ENCODE peak calls at places on chromosomes 4 and X, in ten cellular contexts. One of them, this sample, is unnamed.
A peak's percentile ranks its signal among the peaks of the same experiment; 100 is the strongest.

GRCh38 chr4:1485280-1485679 is 79.0 kb upstream of the NKX1-1 start:
- DNase-seq in stimulated activated CD4-positive, alpha-beta T cell treated with anti-CD3 and anti-CD28 coated beads, Interleukin-15, amount 100 ng/mL, for 1 hour: no peak
- DNase-seq in thoracic aorta: no peak
- DNase-seq in foreskin fibroblast: no peak
- DNase-seq in stomach: no peak
- DNase-seq in cardiac fibroblast: no peak
- DNase-seq in A549: no peak
- DNase-seq in activated CD4-positive, CD25-positive, alpha-beta regulatory T cell treated with anti-CD3 and anti-CD28 coated beads, Interleukin-2, amount 50 U/mL, for 72 hours: no peak
- DNase-seq in left lung: no peak
- DNase-seq in Caki2: no peak
- DNase-seq in this sample: no peak

GRCh38 chr4:109816082-109816442 is 500 bp downstream of the GAR1 start:
- DNase-seq in stimulated activated CD4-positive, alpha-beta T cell treated with anti-CD3 and anti-CD28 coated beads, Interleukin-15, amount 100 ng/mL, for 1 hour: peak; percentile 30
- DNase-seq in thoracic aorta: no peak
- DNase-seq in foreskin fibroblast: no peak
- DNase-seq in stomach: peak; percentile 26
- DNase-seq in cardiac fibroblast: no peak
- DNase-seq in A549: no peak
- DNase-seq in activated CD4-positive, CD25-positive, alpha-beta regulatory T cell treated with anti-CD3 and anti-CD28 coated beads, Interleukin-2, amount 50 U/mL, for 72 hours: peak; percentile 55
- DNase-seq in left lung: peak; percentile 73
- DNase-seq in Caki2: no peak
- DNase-seq in this sample: peak; percentile 10

GRCh38 chrX:125150231-125150630 is 169.4 kb upstream of the TEX13C start:
- DNase-seq in stimulated activated CD4-positive, alpha-beta T cell treated with anti-CD3 and anti-CD28 coated beads, Interleukin-15, amount 100 ng/mL, for 1 hour: no peak
- DNase-seq in thoracic aorta: no peak
- DNase-seq in foreskin fibroblast: no peak
- DNase-seq in stomach: no peak
- DNase-seq in cardiac fibroblast: no peak
- DNase-seq in A549: no peak
- DNase-seq in activated CD4-positive, CD25-positive, alpha-beta regulatory T cell treated with anti-CD3 and anti-CD28 coated beads, Interleukin-2, amount 50 U/mL, for 72 hours: no peak
- DNase-seq in left lung: no peak
- DNase-seq in Caki2: peak; percentile 34
- DNase-seq in this sample: no peak

GRCh38 chr4:72895408-72895807 is 174.1 kb downstream of the COX18 start:
- DNase-seq in stimulated activated CD4-positive, alpha-beta T cell treated with anti-CD3 and anti-CD28 coated beads, Interleukin-15, amount 100 ng/mL, for 1 hour: no peak
- DNase-seq in thoracic aorta: no peak
- DNase-seq in foreskin fibroblast: no peak
- DNase-seq in stomach: no peak
- DNase-seq in cardiac fibroblast: no peak
- DNase-seq in A549: no peak
- DNase-seq in activated CD4-positive, CD25-positive, alpha-beta regulatory T cell treated with anti-CD3 and anti-CD28 coated beads, Interleukin-2, amount 50 U/mL, for 72 hours: no peak
- DNase-seq in left lung: no peak
- DNase-seq in Caki2: no peak
- DNase-seq in this sample: no peak

GRCh38 chr4:128462104-128462783 is 174.6 kb upstream of the PGRMC2 start:
- DNase-seq in stimulated activated CD4-positive, alpha-beta T cell treated with anti-CD3 and anti-CD28 coated beads, Interleukin-15, amount 100 ng/mL, for 1 hour: no peak
- DNase-seq in thoracic aorta: no peak
- DNase-seq in foreskin fibroblast: no peak
- DNase-seq in stomach: no peak
- DNase-seq in cardiac fibroblast: no peak
- DNase-seq in A549: no peak
- DNase-seq in activated CD4-positive, CD25-positive, alpha-beta regulatory T cell treated with anti-CD3 and anti-CD28 coated beads, Interleukin-2, amount 50 U/mL, for 72 hours: no peak
- DNase-seq in left lung: no peak
- DNase-seq in Caki2: no peak
- DNase-seq in this sample: no peak

GRCh38 chrX:49932786-49933185 is 10.4 kb downstream of the CLCN5 start:
- DNase-seq in stimulated activated CD4-positive, alpha-beta T cell treated with anti-CD3 and anti-CD28 coated beads, Interleukin-15, amount 100 ng/mL, for 1 hour: no peak
- DNase-seq in thoracic aorta: no peak
- DNase-seq in foreskin fibroblast: no peak
- DNase-seq in stomach: no peak
- DNase-seq in cardiac fibroblast: no peak
- DNase-seq in A549: no peak
- DNase-seq in activated CD4-positive, CD25-positive, alpha-beta regulatory T cell treated with anti-CD3 and anti-CD28 coated beads, Interleukin-2, amount 50 U/mL, for 72 hours: no peak
- DNase-seq in left lung: no peak
- DNase-seq in Caki2: no peak
- DNase-seq in this sample: no peak

GRCh38 chr4:23876418-23877089 is 13.3 kb downstream of the PPARGC1A start:
- DNase-seq in stimulated activated CD4-positive, alpha-beta T cell treated with anti-CD3 and anti-CD28 coated beads, Interleukin-15, amount 100 ng/mL, for 1 hour: no peak
- DNase-seq in thoracic aorta: no peak
- DNase-seq in foreskin fibroblast: no peak
- DNase-seq in stomach: no peak
- DNase-seq in cardiac fibroblast: no peak
- DNase-seq in A549: no peak
- DNase-seq in activated CD4-positive, CD25-positive, alpha-beta regulatory T cell treated with anti-CD3 and anti-CD28 coated beads, Interleukin-2, amount 50 U/mL, for 72 hours: no peak
- DNase-seq in left lung: no peak
- DNase-seq in Caki2: peak; percentile 73
- DNase-seq in this sample: no peak

GRCh38 chrX:39414290-39414847 is 613.1 kb downstream of the MID1IP1 start:
- DNase-seq in stimulated activated CD4-positive, alpha-beta T cell treated with anti-CD3 and anti-CD28 coated beads, Interleukin-15, amount 100 ng/mL, for 1 hour: no peak
- DNase-seq in thoracic aorta: no peak
- DNase-seq in foreskin fibroblast: no peak
- DNase-seq in stomach: no peak
- DNase-seq in cardiac fibroblast: no peak
- DNase-seq in A549: no peak
- DNase-seq in activated CD4-positive, CD25-positive, alpha-beta regulatory T cell treated with anti-CD3 and anti-CD28 coated beads, Interleukin-2, amount 50 U/mL, for 72 hours: no peak
- DNase-seq in left lung: no peak
- DNase-seq in Caki2: no peak
- DNase-seq in this sample: no peak

GRCh38 chr4:142719854-142720541 is 126.1 kb downstream of the INPP4B start:
- DNase-seq in stimulated activated CD4-positive, alpha-beta T cell treated with anti-CD3 and anti-CD28 coated beads, Interleukin-15, amount 100 ng/mL, for 1 hour: no peak
- DNase-seq in thoracic aorta: no peak
- DNase-seq in foreskin fibroblast: peak; percentile 16
- DNase-seq in stomach: no peak
- DNase-seq in cardiac fibroblast: peak; percentile 42
- DNase-seq in A549: peak; percentile 29
- DNase-seq in activated CD4-positive, CD25-positive, alpha-beta regulatory T cell treated with anti-CD3 and anti-CD28 coated beads, Interleukin-2, amount 50 U/mL, for 72 hours: no peak
- DNase-seq in left lung: no peak
- DNase-seq in Caki2: peak; percentile 41
- DNase-seq in this sample: peak; percentile 50

GRCh38 chrX:136780738-136781137 is at the start of gene ARHGEF6:
- DNase-seq in stimulated activated CD4-positive, alpha-beta T cell treated with anti-CD3 and anti-CD28 coated beads, Interleukin-15, amount 100 ng/mL, for 1 hour: no peak
- DNase-seq in thoracic aorta: no peak
- DNase-seq in foreskin fibroblast: peak; percentile 27
- DNase-seq in stomach: no peak
- DNase-seq in cardiac fibroblast: no peak
- DNase-seq in A549: no peak
- DNase-seq in activated CD4-positive, CD25-positive, alpha-beta regulatory T cell treated with anti-CD3 and anti-CD28 coated beads, Interleukin-2, amount 50 U/mL, for 72 hours: no peak
- DNase-seq in left lung: no peak
- DNase-seq in Caki2: no peak
- DNase-seq in this sample: no peak

GRCh38 chr4:1290165-1290977 is 680 bp downstream of the MAEA start:
- DNase-seq in stimulated activated CD4-positive, alpha-beta T cell treated with anti-CD3 and anti-CD28 coated beads, Interleukin-15, amount 100 ng/mL, for 1 hour: no peak
- DNase-seq in thoracic aorta: no peak
- DNase-seq in foreskin fibroblast: no peak
- DNase-seq in stomach: peak; percentile 64
- DNase-seq in cardiac fibroblast: no peak
- DNase-seq in A549: peak; percentile 10
- DNase-seq in activated CD4-positive, CD25-positive, alpha-beta regulatory T cell treated with anti-CD3 and anti-CD28 coated beads, Interleukin-2, amount 50 U/mL, for 72 hours: no peak
- DNase-seq in left lung: no peak
- DNase-seq in Caki2: no peak
- DNase-seq in this sample: no peak

GRCh38 chr4:57462843-57463242 is 352.7 kb upstream of the IGFBP7 start:
- DNase-seq in stimulated activated CD4-positive, alpha-beta T cell treated with anti-CD3 and anti-CD28 coated beads, Interleukin-15, amount 100 ng/mL, for 1 hour: no peak
- DNase-seq in thoracic aorta: no peak
- DNase-seq in foreskin fibroblast: no peak
- DNase-seq in stomach: no peak
- DNase-seq in cardiac fibroblast: no peak
- DNase-seq in A549: no peak
- DNase-seq in activated CD4-positive, CD25-positive, alpha-beta regulatory T cell treated with anti-CD3 and anti-CD28 coated beads, Interleukin-2, amount 50 U/mL, for 72 hours: no peak
- DNase-seq in left lung: no peak
- DNase-seq in Caki2: no peak
- DNase-seq in this sample: no peak

GRCh38 chrX:37818031-37818430 is 29.3 kb downstream of the DYNLT3 start:
- DNase-seq in stimulated activated CD4-positive, alpha-beta T cell treated with anti-CD3 and anti-CD28 coated beads, Interleukin-15, amount 100 ng/mL, for 1 hour: no peak
- DNase-seq in thoracic aorta: no peak
- DNase-seq in foreskin fibroblast: no peak
- DNase-seq in stomach: no peak
- DNase-seq in cardiac fibroblast: no peak
- DNase-seq in A549: no peak
- DNase-seq in activated CD4-positive, CD25-positive, alpha-beta regulatory T cell treated with anti-CD3 and anti-CD28 coated beads, Interleukin-2, amount 50 U/mL, for 72 hours: no peak
- DNase-seq in left lung: no peak
- DNase-seq in Caki2: no peak
- DNase-seq in this sample: no peak

GRCh38 chr4:154822775-154823174 is 41.7 kb downstream of the RBM46 start:
- DNase-seq in stimulated activated CD4-positive, alpha-beta T cell treated with anti-CD3 and anti-CD28 coated beads, Interleukin-15, amount 100 ng/mL, for 1 hour: no peak
- DNase-seq in thoracic aorta: no peak
- DNase-seq in foreskin fibroblast: peak; percentile 61
- DNase-seq in stomach: no peak
- DNase-seq in cardiac fibroblast: peak; percentile 63
- DNase-seq in A549: no peak
- DNase-seq in activated CD4-positive, CD25-positive, alpha-beta regulatory T cell treated with anti-CD3 and anti-CD28 coated beads, Interleukin-2, amount 50 U/mL, for 72 hours: no peak
- DNase-seq in left lung: no peak
- DNase-seq in Caki2: no peak
- DNase-seq in this sample: no peak

GRCh38 chr4:5203925-5204324 is 152.6 kb downstream of the STK32B start:
- DNase-seq in stimulated activated CD4-positive, alpha-beta T cell treated with anti-CD3 and anti-CD28 coated beads, Interleukin-15, amount 100 ng/mL, for 1 hour: no peak
- DNase-seq in thoracic aorta: no peak
- DNase-seq in foreskin fibroblast: no peak
- DNase-seq in stomach: no peak
- DNase-seq in cardiac fibroblast: no peak
- DNase-seq in A549: no peak
- DNase-seq in activated CD4-positive, CD25-positive, alpha-beta regulatory T cell treated with anti-CD3 and anti-CD28 coated beads, Interleukin-2, amount 50 U/mL, for 72 hours: no peak
- DNase-seq in left lung: no peak
- DNase-seq in Caki2: no peak
- DNase-seq in this sample: no peak

GRCh38 chr4:27000820-27001219 is 140.2 kb downstream of the STIM2 start:
- DNase-seq in stimulated activated CD4-positive, alpha-beta T cell treated with anti-CD3 and anti-CD28 coated beads, Interleukin-15, amount 100 ng/mL, for 1 hour: no peak
- DNase-seq in thoracic aorta: no peak
- DNase-seq in foreskin fibroblast: no peak
- DNase-seq in stomach: no peak
- DNase-seq in cardiac fibroblast: no peak
- DNase-seq in A549: peak; percentile 14
- DNase-seq in activated CD4-positive, CD25-positive, alpha-beta regulatory T cell treated with anti-CD3 and anti-CD28 coated beads, Interleukin-2, amount 50 U/mL, for 72 hours: no peak
- DNase-seq in left lung: no peak
- DNase-seq in Caki2: no peak
- DNase-seq in this sample: no peak

GRCh38 chr4:13524504-13525243 is 19.6 kb downstream of the NKX3-2 start:
- DNase-seq in stimulated activated CD4-positive, alpha-beta T cell treated with anti-CD3 and anti-CD28 coated beads, Interleukin-15, amount 100 ng/mL, for 1 hour: no peak
- DNase-seq in thoracic aorta: no peak
- DNase-seq in foreskin fibroblast: peak; percentile 38
- DNase-seq in stomach: no peak
- DNase-seq in cardiac fibroblast: peak; percentile 31
- DNase-seq in A549: no peak
- DNase-seq in activated CD4-positive, CD25-positive, alpha-beta regulatory T cell treated with anti-CD3 and anti-CD28 coated beads, Interleukin-2, amount 50 U/mL, for 72 hours: no peak
- DNase-seq in left lung: peak; percentile 65
- DNase-seq in Caki2: no peak
- DNase-seq in this sample: no peak

GRCh38 chrX:18098704-18099103 is 122.0 kb downstream of the BEND2 start:
- DNase-seq in stimulated activated CD4-positive, alpha-beta T cell treated with anti-CD3 and anti-CD28 coated beads, Interleukin-15, amount 100 ng/mL, for 1 hour: no peak
- DNase-seq in thoracic aorta: no peak
- DNase-seq in foreskin fibroblast: no peak
- DNase-seq in stomach: no peak
- DNase-seq in cardiac fibroblast: no peak
- DNase-seq in A549: no peak
- DNase-seq in activated CD4-positive, CD25-positive, alpha-beta regulatory T cell treated with anti-CD3 and anti-CD28 coated beads, Interleukin-2, amount 50 U/mL, for 72 hours: no peak
- DNase-seq in left lung: no peak
- DNase-seq in Caki2: no peak
- DNase-seq in this sample: no peak

GRCh38 chrX:12919051-12919450 is 12.6 kb downstream of the TLR8 start:
- DNase-seq in stimulated activated CD4-positive, alpha-beta T cell treated with anti-CD3 and anti-CD28 coated beads, Interleukin-15, amount 100 ng/mL, for 1 hour: no peak
- DNase-seq in thoracic aorta: no peak
- DNase-seq in foreskin fibroblast: no peak
- DNase-seq in stomach: no peak
- DNase-seq in cardiac fibroblast: no peak
- DNase-seq in A549: no peak
- DNase-seq in activated CD4-positive, CD25-positive, alpha-beta regulatory T cell treated with anti-CD3 and anti-CD28 coated beads, Interleukin-2, amount 50 U/mL, for 72 hours: no peak
- DNase-seq in left lung: no peak
- DNase-seq in Caki2: no peak
- DNase-seq in this sample: no peak

GRCh38 chr4:151850751-151851150 is 89.9 kb upstream of the GATB start:
- DNase-seq in stimulated activated CD4-positive, alpha-beta T cell treated with anti-CD3 and anti-CD28 coated beads, Interleukin-15, amount 100 ng/mL, for 1 hour: no peak
- DNase-seq in thoracic aorta: no peak
- DNase-seq in foreskin fibroblast: peak; percentile 56
- DNase-seq in stomach: no peak
- DNase-seq in cardiac fibroblast: peak; percentile 67
- DNase-seq in A549: no peak
- DNase-seq in activated CD4-positive, CD25-positive, alpha-beta regulatory T cell treated with anti-CD3 and anti-CD28 coated beads, Interleukin-2, amount 50 U/mL, for 72 hours: no peak
- DNase-seq in left lung: no peak
- DNase-seq in Caki2: no peak
- DNase-seq in this sample: no peak

GRCh38 chr4:150722908-150723362 is 141.0 kb downstream of the MAB21L2 start:
- DNase-seq in stimulated activated CD4-positive, alpha-beta T cell treated with anti-CD3 and anti-CD28 coated beads, Interleukin-15, amount 100 ng/mL, for 1 hour: no peak
- DNase-seq in thoracic aorta: peak; percentile 49
- DNase-seq in foreskin fibroblast: peak; percentile 12
- DNase-seq in stomach: peak; percentile 96
- DNase-seq in cardiac fibroblast: peak; percentile 93
- DNase-seq in A549: peak; percentile 40
- DNase-seq in activated CD4-positive, CD25-positive, alpha-beta regulatory T cell treated with anti-CD3 and anti-CD28 coated beads, Interleukin-2, amount 50 U/mL, for 72 hours: no peak
- DNase-seq in left lung: peak; percentile 73
- DNase-seq in Caki2: peak; percentile 56
- DNase-seq in this sample: no peak

GRCh38 chr4:171588146-171588545 is 225.1 kb upstream of the GALNTL6 start:
- DNase-seq in stimulated activated CD4-positive, alpha-beta T cell treated with anti-CD3 and anti-CD28 coated beads, Interleukin-15, amount 100 ng/mL, for 1 hour: no peak
- DNase-seq in thoracic aorta: no peak
- DNase-seq in foreskin fibroblast: no peak
- DNase-seq in stomach: no peak
- DNase-seq in cardiac fibroblast: no peak
- DNase-seq in A549: no peak
- DNase-seq in activated CD4-positive, CD25-positive, alpha-beta regulatory T cell treated with anti-CD3 and anti-CD28 coated beads, Interleukin-2, amount 50 U/mL, for 72 hours: no peak
- DNase-seq in left lung: no peak
- DNase-seq in Caki2: no peak
- DNase-seq in this sample: no peak

GRCh38 chr4:187444061-187444460 is 551.5 kb upstream of the ZFP42 start:
- DNase-seq in stimulated activated CD4-positive, alpha-beta T cell treated with anti-CD3 and anti-CD28 coated beads, Interleukin-15, amount 100 ng/mL, for 1 hour: no peak
- DNase-seq in thoracic aorta: no peak
- DNase-seq in foreskin fibroblast: peak; percentile 4
- DNase-seq in stomach: no peak
- DNase-seq in cardiac fibroblast: no peak
- DNase-seq in A549: no peak
- DNase-seq in activated CD4-positive, CD25-positive, alpha-beta regulatory T cell treated with anti-CD3 and anti-CD28 coated beads, Interleukin-2, amount 50 U/mL, for 72 hours: no peak
- DNase-seq in left lung: no peak
- DNase-seq in Caki2: peak; percentile 18
- DNase-seq in this sample: peak; percentile 18

GRCh38 chr4:87103691-87104187 is 116.7 kb downstream of the KLHL8 start:
- DNase-seq in stimulated activated CD4-positive, alpha-beta T cell treated with anti-CD3 and anti-CD28 coated beads, Interleukin-15, amount 100 ng/mL, for 1 hour: no peak
- DNase-seq in thoracic aorta: no peak
- DNase-seq in foreskin fibroblast: peak; percentile 55
- DNase-seq in stomach: no peak
- DNase-seq in cardiac fibroblast: peak; percentile 87
- DNase-seq in A549: no peak
- DNase-seq in activated CD4-positive, CD25-positive, alpha-beta regulatory T cell treated with anti-CD3 and anti-CD28 coated beads, Interleukin-2, amount 50 U/mL, for 72 hours: no peak
- DNase-seq in left lung: no peak
- DNase-seq in Caki2: peak; percentile 63
- DNase-seq in this sample: peak; percentile 87

GRCh38 chrX:154785711-154786110 is 19.6 kb downstream of the MPP1 start:
- DNase-seq in stimulated activated CD4-positive, alpha-beta T cell treated with anti-CD3 and anti-CD28 coated beads, Interleukin-15, amount 100 ng/mL, for 1 hour: no peak
- DNase-seq in thoracic aorta: no peak
- DNase-seq in foreskin fibroblast: no peak
- DNase-seq in stomach: no peak
- DNase-seq in cardiac fibroblast: peak; percentile 61
- DNase-seq in A549: no peak
- DNase-seq in activated CD4-positive, CD25-positive, alpha-beta regulatory T cell treated with anti-CD3 and anti-CD28 coated beads, Interleukin-2, amount 50 U/mL, for 72 hours: no peak
- DNase-seq in left lung: no peak
- DNase-seq in Caki2: no peak
- DNase-seq in this sample: no peak